ENCODE peak calls at places on chromosomes 4 and X, in five cellular contexts. One of them, this sample, is unnamed.
A peak's percentile ranks its signal among the peaks of the same experiment; 100 is the strongest.

GRCh38 chr4:110614173-110614948 is 8.5 kb downstream of the PITX2 start:
- DNase-seq in GM23248: no peak
- DNase-seq in stimulated activated CD4-positive, alpha-beta T cell treated with anti-CD3 and anti-CD28 coated beads, Interleukin-15, amount 100 ng/mL, for 1 hour: no peak
- DNase-seq in breast epithelium: no peak
- DNase-seq in fibroblast of pulmonary artery: no peak
- DNase-seq in this sample: no peak

GRCh38 chr4:56186808-56187523 is 200.3 kb downstream of the AASDH start:
- DNase-seq in GM23248: no peak
- DNase-seq in fibroblast of pulmonary artery: no peak
- DNase-seq in breast epithelium: no peak
- DNase-seq in stimulated activated CD4-positive, alpha-beta T cell treated with anti-CD3 and anti-CD28 coated beads, Interleukin-15, amount 100 ng/mL, for 1 hour: no peak
- DNase-seq in this sample: no peak

GRCh38 chr4:139555073-139555704 is 830 bp downstream of the SETD7 start:
- DNase-seq in stimulated activated CD4-positive, alpha-beta T cell treated with anti-CD3 and anti-CD28 coated beads, Interleukin-15, amount 100 ng/mL, for 1 hour: peak; percentile 60
- DNase-seq in breast epithelium: peak; percentile 91
- DNase-seq in GM23248: peak; percentile 96
- DNase-seq in fibroblast of pulmonary artery: peak; percentile 95
- DNase-seq in this sample: peak; percentile 89

GRCh38 chr4:7769936-7770674 is 169.6 kb downstream of the AFAP1 start:
- DNase-seq in fibroblast of pulmonary artery: peak; percentile 51
- DNase-seq in breast epithelium: no peak
- DNase-seq in GM23248: peak; percentile 43
- DNase-seq in stimulated activated CD4-positive, alpha-beta T cell treated with anti-CD3 and anti-CD28 coated beads, Interleukin-15, amount 100 ng/mL, for 1 hour: no peak
- DNase-seq in this sample: peak; percentile 43

GRCh38 chrX:17923546-17923945 is 62.4 kb upstream of the RAI2 start:
- DNase-seq in stimulated activated CD4-positive, alpha-beta T cell treated with anti-CD3 and anti-CD28 coated beads, Interleukin-15, amount 100 ng/mL, for 1 hour: no peak
- DNase-seq in breast epithelium: no peak
- DNase-seq in GM23248: peak; percentile 4
- DNase-seq in fibroblast of pulmonary artery: no peak
- DNase-seq in this sample: peak; percentile 18

GRCh38 chrX:153544747-153545146 is 27.3 kb downstream of the ATP2B3 start:
- DNase-seq in breast epithelium: no peak
- DNase-seq in fibroblast of pulmonary artery: no peak
- DNase-seq in GM23248: no peak
- DNase-seq in stimulated activated CD4-positive, alpha-beta T cell treated with anti-CD3 and anti-CD28 coated beads, Interleukin-15, amount 100 ng/mL, for 1 hour: no peak
- DNase-seq in this sample: no peak

GRCh38 chr4:53000560-53000959 is 138.4 kb downstream of the RASL11B start:
- DNase-seq in GM23248: no peak
- DNase-seq in stimulated activated CD4-positive, alpha-beta T cell treated with anti-CD3 and anti-CD28 coated beads, Interleukin-15, amount 100 ng/mL, for 1 hour: no peak
- DNase-seq in fibroblast of pulmonary artery: no peak
- DNase-seq in breast epithelium: no peak
- DNase-seq in this sample: no peak

GRCh38 chrX:153580700-153581386 is 18.1 kb downstream of the CCNQ start:
- DNase-seq in fibroblast of pulmonary artery: no peak
- DNase-seq in GM23248: no peak
- DNase-seq in breast epithelium: no peak
- DNase-seq in stimulated activated CD4-positive, alpha-beta T cell treated with anti-CD3 and anti-CD28 coated beads, Interleukin-15, amount 100 ng/mL, for 1 hour: no peak
- DNase-seq in this sample: no peak

GRCh38 chrX:124433186-124433585 is 86.8 kb downstream of the SH2D1A start:
- DNase-seq in breast epithelium: no peak
- DNase-seq in stimulated activated CD4-positive, alpha-beta T cell treated with anti-CD3 and anti-CD28 coated beads, Interleukin-15, amount 100 ng/mL, for 1 hour: no peak
- DNase-seq in fibroblast of pulmonary artery: no peak
- DNase-seq in GM23248: no peak
- DNase-seq in this sample: no peak

GRCh38 chr4:109164011-109164410 is 138.4 kb downstream of the COL25A1 start:
- DNase-seq in fibroblast of pulmonary artery: peak; percentile 60
- DNase-seq in GM23248: peak; percentile 31
- DNase-seq in breast epithelium: no peak
- DNase-seq in stimulated activated CD4-positive, alpha-beta T cell treated with anti-CD3 and anti-CD28 coated beads, Interleukin-15, amount 100 ng/mL, for 1 hour: no peak
- DNase-seq in this sample: no peak

GRCh38 chr4:38160487-38161207 is 200.4 kb downstream of the PTTG2 start:
- DNase-seq in GM23248: peak; percentile 98
- DNase-seq in fibroblast of pulmonary artery: peak; percentile 99
- DNase-seq in stimulated activated CD4-positive, alpha-beta T cell treated with anti-CD3 and anti-CD28 coated beads, Interleukin-15, amount 100 ng/mL, for 1 hour: no peak
- DNase-seq in breast epithelium: no peak
- DNase-seq in this sample: peak; percentile 97

GRCh38 chr4:139675156-139675555 is 9.5 kb downstream of the MGST2 start:
- DNase-seq in stimulated activated CD4-positive, alpha-beta T cell treated with anti-CD3 and anti-CD28 coated beads, Interleukin-15, amount 100 ng/mL, for 1 hour: no peak
- DNase-seq in GM23248: no peak
- DNase-seq in fibroblast of pulmonary artery: no peak
- DNase-seq in breast epithelium: no peak
- DNase-seq in this sample: no peak

GRCh38 chr4:99808260-99808857 is 8.3 kb upstream of the DAPP1 start:
- DNase-seq in fibroblast of pulmonary artery: peak; percentile 54
- DNase-seq in GM23248: peak; percentile 59
- DNase-seq in stimulated activated CD4-positive, alpha-beta T cell treated with anti-CD3 and anti-CD28 coated beads, Interleukin-15, amount 100 ng/mL, for 1 hour: peak; percentile 57
- DNase-seq in breast epithelium: no peak
- DNase-seq in this sample: peak; percentile 63

GRCh38 chr4:182872886-182873285 is 44.3 kb downstream of the DCTD start:
- DNase-seq in fibroblast of pulmonary artery: no peak
- DNase-seq in breast epithelium: no peak
- DNase-seq in GM23248: no peak
- DNase-seq in stimulated activated CD4-positive, alpha-beta T cell treated with anti-CD3 and anti-CD28 coated beads, Interleukin-15, amount 100 ng/mL, for 1 hour: no peak
- DNase-seq in this sample: no peak

GRCh38 chr4:52655505-52655904 is 3.6 kb downstream of the USP46 start:
- DNase-seq in breast epithelium: peak; percentile 21
- DNase-seq in stimulated activated CD4-positive, alpha-beta T cell treated with anti-CD3 and anti-CD28 coated beads, Interleukin-15, amount 100 ng/mL, for 1 hour: no peak
- DNase-seq in GM23248: no peak
- DNase-seq in fibroblast of pulmonary artery: peak; percentile 25
- DNase-seq in this sample: no peak

GRCh38 chr4:14379148-14379547 is 623.1 kb upstream of the CPEB2 start:
- DNase-seq in stimulated activated CD4-positive, alpha-beta T cell treated with anti-CD3 and anti-CD28 coated beads, Interleukin-15, amount 100 ng/mL, for 1 hour: no peak
- DNase-seq in GM23248: peak; percentile 4
- DNase-seq in breast epithelium: no peak
- DNase-seq in fibroblast of pulmonary artery: no peak
- DNase-seq in this sample: peak; percentile 49

GRCh38 chrX:38351346-38351745 is 1.1 kb upstream of the OTC start:
- DNase-seq in GM23248: no peak
- DNase-seq in breast epithelium: no peak
- DNase-seq in stimulated activated CD4-positive, alpha-beta T cell treated with anti-CD3 and anti-CD28 coated beads, Interleukin-15, amount 100 ng/mL, for 1 hour: no peak
- DNase-seq in fibroblast of pulmonary artery: no peak
- DNase-seq in this sample: no peak

GRCh38 chr4:89838005-89838404 is 1.0 kb upstream of the SNCA start:
- DNase-seq in stimulated activated CD4-positive, alpha-beta T cell treated with anti-CD3 and anti-CD28 coated beads, Interleukin-15, amount 100 ng/mL, for 1 hour: no peak
- DNase-seq in fibroblast of pulmonary artery: peak; percentile 29
- DNase-seq in GM23248: peak; percentile 12
- DNase-seq in breast epithelium: no peak
- DNase-seq in this sample: peak; percentile 23

GRCh38 chrX:40849906-40850672 is 114.7 kb upstream of the MED14 start:
- DNase-seq in fibroblast of pulmonary artery: no peak
- DNase-seq in GM23248: peak; percentile 29
- DNase-seq in breast epithelium: no peak
- DNase-seq in stimulated activated CD4-positive, alpha-beta T cell treated with anti-CD3 and anti-CD28 coated beads, Interleukin-15, amount 100 ng/mL, for 1 hour: no peak
- DNase-seq in this sample: peak; percentile 10

GRCh38 chr4:109826719-109827118 is 1.1 kb upstream of the RRH start:
- DNase-seq in breast epithelium: no peak
- DNase-seq in GM23248: peak; percentile 56
- DNase-seq in stimulated activated CD4-positive, alpha-beta T cell treated with anti-CD3 and anti-CD28 coated beads, Interleukin-15, amount 100 ng/mL, for 1 hour: no peak
- DNase-seq in fibroblast of pulmonary artery: peak; percentile 52
- DNase-seq in this sample: peak; percentile 51

GRCh38 chr4:123936615-123937014 is 540.0 kb downstream of the SPRY1 start:
- DNase-seq in fibroblast of pulmonary artery: no peak
- DNase-seq in breast epithelium: no peak
- DNase-seq in GM23248: no peak
- DNase-seq in stimulated activated CD4-positive, alpha-beta T cell treated with anti-CD3 and anti-CD28 coated beads, Interleukin-15, amount 100 ng/mL, for 1 hour: no peak
- DNase-seq in this sample: no peak

GRCh38 chrX:2474280-2474962 is 26.4 kb downstream of the DHRSX start:
- DNase-seq in GM23248: no peak
- DNase-seq in fibroblast of pulmonary artery: no peak
- DNase-seq in breast epithelium: no peak
- DNase-seq in stimulated activated CD4-positive, alpha-beta T cell treated with anti-CD3 and anti-CD28 coated beads, Interleukin-15, amount 100 ng/mL, for 1 hour: no peak
- DNase-seq in this sample: no peak

GRCh38 chr4:181004056-181004455 is 1239.1 kb upstream of the TENM3 start:
- DNase-seq in GM23248: peak; percentile 29
- DNase-seq in stimulated activated CD4-positive, alpha-beta T cell treated with anti-CD3 and anti-CD28 coated beads, Interleukin-15, amount 100 ng/mL, for 1 hour: no peak
- DNase-seq in fibroblast of pulmonary artery: no peak
- DNase-seq in breast epithelium: no peak
- DNase-seq in this sample: peak; percentile 43

GRCh38 chrX:34848281-34848680 is 94.3 kb upstream of the FAM47B start:
- DNase-seq in GM23248: peak; percentile 71
- DNase-seq in breast epithelium: no peak
- DNase-seq in fibroblast of pulmonary artery: peak; percentile 45
- DNase-seq in stimulated activated CD4-positive, alpha-beta T cell treated with anti-CD3 and anti-CD28 coated beads, Interleukin-15, amount 100 ng/mL, for 1 hour: no peak
- DNase-seq in this sample: peak; percentile 64

GRCh38 chr4:36027203-36027602 is 217.1 kb downstream of the ARAP2 start:
- DNase-seq in stimulated activated CD4-positive, alpha-beta T cell treated with anti-CD3 and anti-CD28 coated beads, Interleukin-15, amount 100 ng/mL, for 1 hour: no peak
- DNase-seq in GM23248: no peak
- DNase-seq in breast epithelium: no peak
- DNase-seq in fibroblast of pulmonary artery: no peak
- DNase-seq in this sample: no peak

GRCh38 chrX:154051210-154051810 is 31.6 kb upstream of the IRAK1 start:
- DNase-seq in breast epithelium: peak; percentile 59
- DNase-seq in GM23248: peak; percentile 67
- DNase-seq in stimulated activated CD4-positive, alpha-beta T cell treated with anti-CD3 and anti-CD28 coated beads, Interleukin-15, amount 100 ng/mL, for 1 hour: peak; percentile 27
- DNase-seq in fibroblast of pulmonary artery: peak; percentile 75
- DNase-seq in this sample: peak; percentile 69

GRCh38 chr4:68498413-68499007 is 51.2 kb downstream of the TMPRSS11E start:
- DNase-seq in breast epithelium: peak; percentile 36
- DNase-seq in GM23248: peak; percentile 72
- DNase-seq in fibroblast of pulmonary artery: peak; percentile 76
- DNase-seq in stimulated activated CD4-positive, alpha-beta T cell treated with anti-CD3 and anti-CD28 coated beads, Interleukin-15, amount 100 ng/mL, for 1 hour: no peak
- DNase-seq in this sample: peak; percentile 67

GRCh38 chr4:41364871-41365270 is 108.1 kb downstream of the UCHL1 start:
- DNase-seq in fibroblast of pulmonary artery: no peak
- DNase-seq in stimulated activated CD4-positive, alpha-beta T cell treated with anti-CD3 and anti-CD28 coated beads, Interleukin-15, amount 100 ng/mL, for 1 hour: no peak
- DNase-seq in GM23248: peak; percentile 30
- DNase-seq in breast epithelium: no peak
- DNase-seq in this sample: no peak

GRCh38 chr4:74624351-74625151 is 169.8 kb downstream of the BTC start:
- DNase-seq in GM23248: peak; percentile 85
- DNase-seq in fibroblast of pulmonary artery: peak; percentile 96
- DNase-seq in stimulated activated CD4-positive, alpha-beta T cell treated with anti-CD3 and anti-CD28 coated beads, Interleukin-15, amount 100 ng/mL, for 1 hour: no peak
- DNase-seq in breast epithelium: no peak
- DNase-seq in this sample: peak; percentile 95

GRCh38 chr4:153799708-153800074 is 10.8 kb upstream of the SFRP2 start:
- DNase-seq in fibroblast of pulmonary artery: no peak
- DNase-seq in stimulated activated CD4-positive, alpha-beta T cell treated with anti-CD3 and anti-CD28 coated beads, Interleukin-15, amount 100 ng/mL, for 1 hour: no peak
- DNase-seq in GM23248: no peak
- DNase-seq in breast epithelium: no peak
- DNase-seq in this sample: no peak

GRCh38 chr4:82217986-82218715 is 155.6 kb downstream of the HNRNPD start:
- DNase-seq in stimulated activated CD4-positive, alpha-beta T cell treated with anti-CD3 and anti-CD28 coated beads, Interleukin-15, amount 100 ng/mL, for 1 hour: no peak
- DNase-seq in fibroblast of pulmonary artery: peak; percentile 1
- DNase-seq in breast epithelium: no peak
- DNase-seq in GM23248: peak; percentile 28
- DNase-seq in this sample: peak; percentile 13

GRCh38 chr4:184937030-184937710 is 81.1 kb upstream of the HELT start:
- DNase-seq in GM23248: no peak
- DNase-seq in fibroblast of pulmonary artery: no peak
- DNase-seq in breast epithelium: no peak
- DNase-seq in stimulated activated CD4-positive, alpha-beta T cell treated with anti-CD3 and anti-CD28 coated beads, Interleukin-15, amount 100 ng/mL, for 1 hour: no peak
- DNase-seq in this sample: no peak

GRCh38 chrX:36974896-36975295 is 33.3 kb upstream of the FAM47C start:
- DNase-seq in stimulated activated CD4-positive, alpha-beta T cell treated with anti-CD3 and anti-CD28 coated beads, Interleukin-15, amount 100 ng/mL, for 1 hour: no peak
- DNase-seq in breast epithelium: no peak
- DNase-seq in GM23248: no peak
- DNase-seq in fibroblast of pulmonary artery: no peak
- DNase-seq in this sample: no peak

GRCh38 chrX:102976290-102976689 is 39.2 kb downstream of the RAB40AL start:
- DNase-seq in breast epithelium: no peak
- DNase-seq in GM23248: peak; percentile 76
- DNase-seq in fibroblast of pulmonary artery: no peak
- DNase-seq in stimulated activated CD4-positive, alpha-beta T cell treated with anti-CD3 and anti-CD28 coated beads, Interleukin-15, amount 100 ng/mL, for 1 hour: no peak
- DNase-seq in this sample: peak; percentile 32